ENCODE peak calls at places on chromosome 13, in six cellular contexts. K is aorta; I is Kasumi-1; Y is GF-D8; G is stimulated activated CD4-positive, alpha-beta T cell treated with anti-CD3 and anti-CD28 coated beads, Interleukin-1b, Interleukin-23, amount 100 ng/mL, for 24 hours; H is H54. J is an unnamed sample.

GRCh38 chr13:33953203-33953602 is 135.3 kb downstream of the RFC3 start:
- DNase-seq in K (no peak), I (no peak), Y (no peak), G (no peak), H (no peak), J (no peak)

GRCh38 chr13:37295046-37295445 is 189.6 kb upstream of the CSNK1A1L start:
- DNase-seq in K (peak; percentile 72), I (no peak), Y (no peak), G (no peak), H (no peak), J (no peak)

GRCh38 chr13:45737571-45738002 is 35.5 kb downstream of the CBY2 start:
- DNase-seq in K (no peak), I (peak; percentile 6), Y (no peak), G (peak; percentile 7), H (no peak), J (no peak)

GRCh38 chr13:113145496-113145895 is 13.0 kb upstream of the PROZ start:
- DNase-seq in K (no peak), I (no peak), Y (no peak), G (peak; percentile 49), H (no peak), J (no peak)

GRCh38 chr13:102580552-102581169 is 16.1 kb upstream of the TPP2 start:
- DNase-seq in K (no peak), I (peak; percentile 84), Y (peak; percentile 8), G (no peak), H (no peak), J (no peak)

GRCh38 chr13:110347535-110348308 is 40.6 kb downstream of the COL4A2 start:
- DNase-seq in K (peak; percentile 89), I (no peak), Y (no peak), G (no peak), H (peak; percentile 93), J (no peak)

GRCh38 chr13:23778879-23779278 is 110.3 kb downstream of the MIPEP start:
- DNase-seq in K (no peak), I (no peak), Y (no peak), G (no peak), H (no peak), J (no peak)

GRCh38 chr13:31234729-31235128 is 35.0 kb downstream of the B3GLCT start:
- DNase-seq in K (no peak), I (peak; percentile 8), Y (no peak), G (no peak), H (peak; percentile 5), J (no peak)

GRCh38 chr13:53250272-53250875 is 221.8 kb downstream of the OLFM4 start:
- DNase-seq in K (no peak), I (peak; percentile 96), Y (peak; percentile 59), G (no peak), H (peak; percentile 1), J (no peak)

GRCh38 chr13:94617389-94618000 is 15.8 kb downstream of the GPR180 start:
- DNase-seq in K (no peak), I (peak; percentile 62), Y (no peak), G (no peak), H (no peak), J (no peak)

J was measured in activated CD4-positive, CD25-positive, alpha-beta regulatory T cell treated with anti-CD3 and anti-CD28 coated beads, Interleukin-2, amount 50 U/mL, for 72 hours.